ENCODE peak calls at places on chromosome 4, in seven cellular contexts. E is SJSA1, M is HCT116, A is pancreas, L is cardiac muscle cell, K is neuronal stem cell, H is lower lobe of right lung. D is an unnamed sample.

GRCh38 chr4:96809563-96809962 is 969.7 kb downstream of the PDHA2 start:
- DNase-seq in A (no peak), M (no peak), E (no peak), L (no peak), H (no peak), K (no peak), D (no peak)

GRCh38 chr4:155678011-155678410 is 11.4 kb downstream of the GUCY1A1 start:
- DNase-seq in E (no peak), K (no peak), A (no peak), M (no peak), L (no peak), H (no peak), D (no peak)

GRCh38 chr4:165288639-165289428 is 38.6 kb upstream of the MSMO1 start:
- DNase-seq in A (no peak), H (no peak), K (no peak), L (no peak), M (no peak), E (no peak), D (no peak)

GRCh38 chr4:54041100-54041499 is 23.3 kb downstream of the CHIC2 start:
- DNase-seq in E (no peak), H (no peak), L (no peak), K (no peak), A (no peak), M (no peak), D (no peak)

GRCh38 chr4:176001171-176002006 is 64.3 kb upstream of the WDR17 start:
- DNase-seq in K (peak), A (peak), L (peak), M (peak), E (no peak), H (peak), D (peak)

GRCh38 chr4:138111462-138112000 is 130.6 kb downstream of the SLC7A11 start:
- DNase-seq in K (no peak), L (no peak), A (no peak), E (peak), M (peak), H (no peak), D (no peak)

GRCh38 chr4:128721896-128722295 is 87.6 kb upstream of the JADE1 start:
- DNase-seq in M (no peak), A (no peak), L (peak), E (no peak), H (no peak), K (peak), D (no peak)

GRCh38 chr4:119110121-119110520 is 25.5 kb upstream of the MYOZ2 start:
- DNase-seq in A (no peak), K (no peak), M (no peak), L (no peak), H (no peak), E (no peak), D (no peak)

GRCh38 chr4:59838236-59838635 is 1361.9 kb upstream of the ADGRL3 start:
- DNase-seq in K (no peak), A (no peak), M (no peak), L (no peak), H (no peak), E (no peak), D (no peak)

GRCh38 chr4:186137193-186137792 is 32.8 kb downstream of the FAM149A start:
- DNase-seq in A (no peak), H (no peak), L (peak), M (peak), K (no peak), E (no peak), D (no peak)

GRCh38 chr4:41507292-41507933 is 30.5 kb upstream of the LIMCH1 start:
- DNase-seq in M (no peak), K (no peak), H (no peak), L (no peak), E (no peak), A (no peak), D (no peak)

GRCh38 chr4:146132445-146132844 is 43.1 kb upstream of the LSM6 start:
- DNase-seq in K (no peak), E (no peak), A (no peak), L (no peak), H (no peak), M (no peak), D (no peak)

GRCh38 chr4:140188975-140189374 is 35.0 kb upstream of the MAML3 start:
- DNase-seq in K (no peak), E (no peak), A (peak), M (no peak), L (peak), H (peak), D (no peak)

GRCh38 chr4:109298279-109299010 is 4.0 kb downstream of the COL25A1 start:
- DNase-seq in H (no peak), E (no peak), A (peak), M (peak), K (no peak), L (peak), D (no peak)

GRCh38 chr4:127870688-127871087 is 10.0 kb upstream of the PLK4 start:
- DNase-seq in K (no peak), A (no peak), M (no peak), H (no peak), E (no peak), L (peak), D (no peak)

GRCh38 chr4:122603156-122603574 is 17.7 kb downstream of the IL21 start:
- DNase-seq in L (no peak), E (no peak), A (no peak), M (no peak), K (no peak), H (no peak), D (no peak)

GRCh38 chr4:165325732-165326512 is 1.5 kb upstream of the MSMO1 start:
- DNase-seq in A (no peak), L (no peak), E (peak), K (no peak), H (no peak), M (peak), D (no peak)

GRCh38 chr4:109319156-109319555 is 16.7 kb upstream of the COL25A1 start:
- DNase-seq in H (no peak), L (no peak), A (no peak), K (no peak), M (no peak), E (no peak), D (no peak)

GRCh38 chr4:145899886-145900466 is 38.6 kb downstream of the ZNF827 start:
- DNase-seq in H (no peak), A (no peak), M (no peak), E (no peak), L (no peak), K (no peak), D (no peak)

GRCh38 chr4:161828061-161828460 is 335.7 kb downstream of the FSTL5 start:
- DNase-seq in A (no peak), M (no peak), E (no peak), H (no peak), L (no peak), K (no peak), D (no peak)

GRCh38 chr4:43987331-43987944 is 461.2 kb downstream of the KCTD8 start:
- DNase-seq in M (no peak), H (no peak), E (no peak), K (no peak), A (no peak), L (no peak), D (no peak)

GRCh38 chr4:126603210-126603609 is 1029.5 kb upstream of the INTU start:
- DNase-seq in M (no peak), A (no peak), L (no peak), E (no peak), H (no peak), K (no peak), D (no peak)

GRCh38 chr4:110518889-110519490 is 43.0 kb downstream of the ENPEP start:
- DNase-seq in L (peak), E (no peak), H (no peak), M (no peak), K (no peak), A (peak), D (peak)

GRCh38 chr4:78720994-78721677 is 55.0 kb upstream of the BMP2K start:
- DNase-seq in H (no peak), A (no peak), L (no peak), E (no peak), M (no peak), K (no peak), D (peak)

GRCh38 chr4:145066063-145066501 is 31.9 kb downstream of the ANAPC10 start:
- DNase-seq in M (peak), K (peak), A (no peak), H (no peak), L (peak), E (no peak), D (no peak)

GRCh38 chr4:128819082-128819742 is 9.7 kb downstream of the JADE1 start:
- DNase-seq in H (no peak), E (no peak), K (no peak), A (no peak), M (no peak), L (no peak), D (no peak)

GRCh38 chr4:87037921-87038320 is 103.1 kb downstream of the AFF1 start:
- DNase-seq in H (no peak), E (no peak), M (no peak), K (no peak), L (no peak), A (no peak), D (no peak)

GRCh38 chr4:17165256-17165655 is 266.8 kb upstream of the LDB2 start:
- DNase-seq in K (no peak), E (no peak), M (no peak), A (no peak), L (no peak), H (no peak), D (no peak)

GRCh38 chr4:105145059-105145912 is 1.4 kb upstream of the TET2 start:
- DNase-seq in K (no peak), M (no peak), E (no peak), L (peak), A (no peak), H (no peak), D (peak)

GRCh38 chr4:189124149-189124758 is 816.4 kb upstream of the FRG1 start:
- DNase-seq in E (no peak), M (peak), K (peak), L (peak), H (no peak), A (peak), D (no peak)

GRCh38 chr4:89878611-89879010 is 16.0 kb upstream of the MMRN1 start:
- DNase-seq in H (no peak), L (no peak), K (no peak), E (no peak), A (no peak), M (no peak), D (no peak)

GRCh38 chr4:26343041-26343403 is 22.2 kb downstream of the RBPJ start:
- DNase-seq in H (no peak), L (no peak), E (no peak), M (no peak), K (no peak), A (no peak), D (no peak)

GRCh38 chr4:151717271-151717670 is 43.5 kb downstream of the GATB start:
- DNase-seq in A (no peak), H (no peak), M (no peak), L (no peak), E (no peak), K (peak), D (no peak)

GRCh38 chr4:8393593-8394038 is 46.9 kb downstream of the ACOX3 start:
- DNase-seq in L (no peak), M (no peak), K (peak), H (no peak), A (no peak), E (peak), D (no peak)

GRCh38 chr4:3399277-3400194 is 42.2 kb upstream of the HGFAC start:
- DNase-seq in L (no peak), K (no peak), H (no peak), M (peak), A (no peak), E (peak), D (peak)

GRCh38 chr4:28226962-28227361 is 1366.3 kb downstream of the STIM2 start:
- DNase-seq in H (no peak), L (no peak), M (no peak), E (no peak), A (no peak), K (no peak), D (no peak)

GRCh38 chr4:163191999-163192398 is 25.3 kb upstream of the NAF1 start:
- DNase-seq in E (no peak), M (peak), K (no peak), H (no peak), L (no peak), A (no peak), D (no peak)

GRCh38 chr4:2262145-2262943 is 435 bp upstream of the MXD4 start:
- DNase-seq in E (peak), M (peak), L (peak), K (peak), A (peak), H (peak), D (peak)

DNA sequence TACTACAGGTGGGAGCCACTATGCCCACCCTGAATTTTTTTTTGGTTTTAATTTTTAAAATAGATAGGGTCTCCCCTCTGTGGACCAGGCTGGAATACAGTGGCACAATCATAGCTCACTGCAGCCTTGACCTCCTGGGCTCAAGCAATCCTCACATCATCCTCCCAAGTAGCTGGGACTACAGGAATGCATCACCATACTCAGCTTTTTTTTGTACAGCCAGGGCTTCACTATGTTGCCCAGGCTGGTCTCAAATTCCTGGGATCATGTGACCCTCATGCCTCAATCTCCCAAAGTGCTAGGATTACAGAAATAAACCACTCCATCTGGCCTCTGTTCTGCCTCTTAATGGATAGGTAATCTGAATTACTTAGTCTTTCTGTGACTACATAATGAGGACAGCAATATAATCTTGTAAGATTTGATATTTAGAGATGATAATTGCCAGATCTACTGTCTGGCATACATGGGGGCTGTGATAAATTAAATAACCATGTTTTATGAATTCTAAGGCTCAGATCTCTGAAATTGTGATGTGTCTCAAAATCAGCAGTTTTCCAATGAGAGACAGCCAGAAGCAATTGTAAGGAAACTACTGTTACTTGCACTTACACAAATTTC is 26.7 kb downstream of the PDS5A start:
- DNase-seq in E (no peak), L (no peak), M (no peak), A (no peak), K (no peak), H (no peak), D (no peak)
- H3K27ac ChIP-seq in E (no peak), L (peak), M (no peak), A (no peak), K (no peak), H (no peak), D (no peak)

DNA sequence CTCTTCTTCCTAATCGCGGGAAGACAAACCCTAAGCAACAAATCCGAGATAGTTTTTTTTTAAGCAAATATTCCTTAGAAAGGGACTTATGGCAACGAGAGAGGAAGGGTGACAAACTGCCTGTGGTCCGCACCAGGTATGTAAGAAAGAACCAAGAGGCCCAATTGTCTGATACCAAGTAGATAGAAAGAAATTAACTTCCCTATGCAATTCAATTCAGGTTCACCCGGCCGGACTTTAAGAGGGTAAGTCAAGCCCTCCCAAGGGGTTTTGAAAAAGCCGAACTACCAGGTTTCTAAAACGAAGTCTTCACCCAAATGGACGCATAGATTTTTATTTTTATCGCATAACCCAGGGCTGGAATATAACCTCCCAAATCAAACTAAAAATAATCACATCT is 1.7 kb upstream of the MAB21L2 start:
- DNase-seq in K (no peak), H (no peak), L (no peak), E (no peak), M (no peak), A (no peak), D (no peak)
- H3K27ac ChIP-seq in K (no peak), H (no peak), L (no peak), E (no peak), M (no peak), A (no peak), D (no peak)

DNA sequence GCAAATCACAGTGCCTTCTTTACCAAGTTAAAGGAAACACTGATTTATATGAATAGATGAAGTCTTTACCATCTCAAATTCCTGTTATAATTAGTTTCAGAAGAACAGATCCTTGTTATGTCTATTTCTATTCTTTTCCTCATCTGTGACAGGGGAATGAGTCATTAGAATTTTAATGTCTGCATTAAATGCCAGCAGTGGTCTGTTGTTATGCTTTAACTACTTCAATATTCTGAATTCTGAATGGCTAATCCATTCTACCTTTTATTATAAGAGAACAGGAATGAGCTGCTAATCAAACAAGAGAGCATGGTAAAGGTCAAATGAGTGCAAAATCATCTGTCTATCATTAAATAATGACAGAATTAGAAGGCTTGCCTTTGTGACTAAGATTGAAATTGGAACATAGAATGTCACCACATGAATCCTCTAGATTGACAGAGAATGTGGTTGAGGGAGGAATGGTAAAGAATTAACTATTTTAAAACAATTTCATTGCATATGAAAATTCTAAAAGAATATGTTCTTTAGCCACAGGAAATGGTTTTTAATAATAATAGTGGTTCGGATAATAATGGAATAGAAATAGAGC is 935.5 kb downstream of the ADGRL3 start:
- DNase-seq in K (no peak), M (no peak), E (no peak), L (no peak), A (no peak), H (no peak), D (no peak)
- H3K27ac ChIP-seq in K (no peak), M (no peak), E (no peak), L (no peak), A (no peak), H (no peak), D (no peak)

GRCh38 chr4:101701551-101701950 is 89.0 kb upstream of the BANK1 start:
- DNase-seq in L (no peak), E (no peak), A (no peak), K (peak), M (no peak), H (no peak), D (no peak)
- H3K27ac ChIP-seq in L (no peak), E (no peak), A (no peak), K (no peak), M (no peak), H (no peak), D (no peak)

GRCh38 chr4:153520227-153520626 is 54.1 kb downstream of the TMEM131L start:
- DNase-seq in K (no peak), H (no peak), A (no peak), E (no peak), M (no peak), L (no peak), D (no peak)
- H3K27ac ChIP-seq in K (no peak), H (no peak), A (peak), E (no peak), M (no peak), L (no peak), D (no peak)

DNA sequence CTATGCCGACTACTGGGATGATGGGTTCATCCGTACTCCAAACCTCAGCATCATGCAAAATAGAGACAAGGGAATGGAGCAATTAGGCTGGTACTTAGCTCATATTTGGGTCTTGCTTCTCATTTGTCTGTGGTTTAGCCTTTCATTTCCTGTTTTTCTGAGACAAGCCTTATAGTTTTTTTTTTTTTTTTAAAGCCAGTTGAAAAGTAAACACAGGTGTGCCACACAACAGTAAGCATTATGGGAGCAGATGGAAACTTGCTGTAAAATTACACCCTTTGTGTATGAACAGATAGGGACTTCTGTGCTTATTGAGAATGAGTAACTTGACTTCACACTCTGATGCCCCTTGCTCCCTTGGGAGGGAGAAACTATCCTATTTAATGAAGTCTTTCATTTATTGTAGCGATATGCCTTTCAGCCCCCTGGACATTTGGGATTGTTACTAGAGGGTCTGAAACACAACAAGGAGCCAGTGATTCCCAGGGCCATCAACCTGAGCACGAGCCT is 13.7 kb downstream of the RASSF6 start:
- DNase-seq in A (no peak), K (no peak), L (no peak), M (no peak), E (no peak), H (no peak), D (no peak)
- H3K27ac ChIP-seq in A (no peak), K (no peak), L (no peak), M (no peak), E (no peak), H (no peak), D (no peak)

DNA sequence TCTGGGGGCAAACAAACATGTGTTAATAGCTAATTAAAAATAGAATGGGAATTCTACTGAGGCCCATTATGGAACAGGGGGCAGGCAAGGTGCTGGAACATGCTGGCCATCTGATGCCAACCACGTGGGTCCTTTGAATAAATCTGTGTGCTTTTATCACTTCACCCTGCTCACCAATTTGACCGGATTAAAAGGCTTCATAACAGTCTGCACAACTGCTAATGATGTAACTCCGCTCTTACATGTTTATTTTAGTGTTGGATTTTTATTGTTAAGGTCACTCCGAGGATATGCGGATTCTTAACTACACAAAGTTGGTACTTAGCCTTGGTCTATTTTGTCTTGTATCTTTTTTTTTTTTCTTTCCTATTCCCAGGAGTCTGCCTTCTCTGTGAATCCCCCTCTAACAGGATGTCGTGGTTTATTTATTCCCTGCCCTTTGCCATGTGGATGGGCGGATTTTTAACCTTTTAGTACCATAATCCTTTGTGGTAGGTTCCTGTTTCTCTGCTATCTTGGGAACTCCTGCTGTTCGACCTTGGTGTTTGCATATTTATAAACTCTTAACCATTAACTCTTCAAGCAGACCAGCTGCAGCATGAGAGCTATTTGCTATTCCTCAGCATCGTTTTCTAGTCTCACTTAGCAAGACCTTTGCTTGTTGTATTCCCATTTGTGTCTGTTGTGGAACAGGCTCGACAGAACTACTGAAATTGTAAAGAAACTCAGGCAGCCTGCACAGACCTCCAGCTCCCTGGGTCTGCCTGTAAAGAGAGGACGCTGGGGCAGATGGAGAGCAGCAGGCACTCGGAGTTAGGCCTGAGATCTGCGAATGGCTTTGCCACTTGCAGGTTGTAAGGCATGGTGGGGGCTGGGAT is 38.0 kb downstream of the TRIM2 start:
- DNase-seq in A (no peak), K (no peak), L (no peak), M (no peak), H (no peak), E (no peak), D (no peak)
- H3K27ac ChIP-seq in A (no peak), K (no peak), L (no peak), M (no peak), H (no peak), E (no peak), D (no peak)

D was measured in CD4-positive, alpha-beta memory T cell.